ENCODE peak calls at places on chromosomes 7 and 10, in seven cellular contexts. I is heart right ventricle; R is activated effector memory CD4-positive, alpha-beta T cell treated with anti-CD3 and anti-CD28 coated beads, Interleukin-2, amount 50 U/mL, for 16 hours; V is H4; E is AG20443; X is HCT116; L is GM12865. Q is an unnamed sample.

GRCh38 chr7:30521532-30521931 is 16.9 kb upstream of the GGCT start:
- DNase-seq in I (peak; percentile 22), R (no peak), V (no peak), E (peak; percentile 49), X (no peak), L (no peak), Q (no peak)

GRCh38 chr10:42812028-42812427 is 29.4 kb downstream of the BMS1 start:
- DNase-seq in I (no peak), R (no peak), V (no peak), E (no peak), X (no peak), L (no peak), Q (no peak)

GRCh38 chr7:28151965-28152364 is 28.6 kb downstream of the JAZF1 start:
- DNase-seq in I (no peak), R (no peak), V (no peak), E (no peak), X (no peak), L (peak; percentile 47), Q (no peak)

GRCh38 chr10:63164045-63164722 is 31.1 kb downstream of the NRBF2 start:
- DNase-seq in I (no peak), R (no peak), V (no peak), E (no peak), X (no peak), L (no peak), Q (no peak)

GRCh38 chr10:15374156-15374555 is 3.1 kb upstream of the FAM171A1 start:
- DNase-seq in I (no peak), R (no peak), V (no peak), E (no peak), X (no peak), L (peak; percentile 62), Q (no peak)

GRCh38 chr10:126029999-126030398 is 133.6 kb downstream of the FANK1 start:
- DNase-seq in I (no peak), R (no peak), V (no peak), E (no peak), X (no peak), L (no peak), Q (no peak)

GRCh38 chr10:23643396-23643795 is 204.5 kb downstream of the OTUD1 start:
- DNase-seq in I (peak; percentile 5), R (no peak), V (peak; percentile 46), E (no peak), X (no peak), L (no peak), Q (peak; percentile 23)

GRCh38 chr10:91597397-91597881 is 35.4 kb downstream of the PPP1R3C start:
- DNase-seq in I (no peak), R (no peak), V (no peak), E (no peak), X (no peak), L (no peak), Q (no peak)

GRCh38 chr7:108246227-108246837 is 116.2 kb upstream of the LAMB4 start:
- DNase-seq in I (no peak), R (no peak), V (peak; percentile 84), E (peak; percentile 83), X (peak; percentile 61), L (peak; percentile 27), Q (peak; percentile 79)

GRCh38 chr7:8638076-8638475 is 204.7 kb downstream of the NXPH1 start:
- DNase-seq in I (peak; percentile 16), R (no peak), V (peak; percentile 73), E (no peak), X (no peak), L (no peak), Q (no peak)

GRCh38 chr10:70694410-70695179 is 22.3 kb downstream of the ADAMTS14 start:
- DNase-seq in I (no peak), R (no peak), V (no peak), E (peak; percentile 35), X (no peak), L (no peak), Q (no peak)

GRCh38 chr7:112869111-112869774 is 79.0 kb upstream of the TMEM168 start:
- DNase-seq in I (no peak), R (peak; percentile 81), V (peak; percentile 67), E (peak; percentile 23), X (peak; percentile 41), L (peak; percentile 80), Q (peak; percentile 65)

GRCh38 chr10:17023386-17024298 is 106.0 kb downstream of the CUBN start:
- DNase-seq in I (peak; percentile 79), R (peak; percentile 88), V (peak; percentile 94), E (peak; percentile 77), X (peak; percentile 82), L (peak; percentile 92), Q (peak; percentile 91)

GRCh38 chr10:18610517-18610916 is 40.9 kb downstream of the NSUN6 start:
- DNase-seq in I (no peak), R (no peak), V (peak; percentile 76), E (peak; percentile 61), X (peak; percentile 72), L (no peak), Q (no peak)

GRCh38 chr10:110701618-110701971 is 57.5 kb downstream of the RBM20 start:
- DNase-seq in I (no peak), R (no peak), V (no peak), E (no peak), X (no peak), L (no peak), Q (no peak)

GRCh38 chr10:126921974-126922525 is 16.8 kb downstream of the DOCK1 start:
- DNase-seq in I (no peak), R (no peak), V (peak; percentile 23), E (peak; percentile 75), X (peak; percentile 29), L (no peak), Q (no peak)

GRCh38 chr7:151051108-151051507 is 2.8 kb downstream of the ASIC3 start:
- DNase-seq in I (peak; percentile 36), R (peak; percentile 81), V (no peak), E (peak; percentile 83), X (no peak), L (peak; percentile 49), Q (peak; percentile 58)

GRCh38 chr10:123517376-123517775 is 148.8 kb upstream of the GPR26 start:
- DNase-seq in I (no peak), R (peak; percentile 49), V (no peak), E (no peak), X (no peak), L (no peak), Q (no peak)

GRCh38 chr10:132804785-132805426 is 19.0 kb upstream of the NKX6-2 start:
- DNase-seq in I (no peak), R (no peak), V (no peak), E (no peak), X (no peak), L (no peak), Q (no peak)

GRCh38 chr10:5551531-5552375 is 27.0 kb downstream of the CALML3 start:
- DNase-seq in I (no peak), R (peak; percentile 85), V (peak; percentile 20), E (no peak), X (no peak), L (peak; percentile 56), Q (peak; percentile 96)

GRCh38 chr7:157477550-157478212 is 140.9 kb downstream of the DNAJB6 start:
- DNase-seq in I (no peak), R (peak; percentile 75), V (no peak), E (no peak), X (no peak), L (peak; percentile 21), Q (peak; percentile 0)

GRCh38 chr7:2450198-2451107 is 25.7 kb downstream of the GRIFIN start:
- DNase-seq in I (no peak), R (no peak), V (no peak), E (peak; percentile 4), X (no peak), L (no peak), Q (no peak)

GRCh38 chr7:6260291-6261183 is 11.9 kb downstream of the CYTH3 start:
- DNase-seq in I (peak; percentile 29), R (no peak), V (no peak), E (peak; percentile 36), X (no peak), L (no peak), Q (no peak)

GRCh38 chr7:68488366-68489060 is 1109.8 kb upstream of the AUTS2 start:
- DNase-seq in I (no peak), R (no peak), V (no peak), E (no peak), X (no peak), L (no peak), Q (no peak)

GRCh38 chr7:157432957-157433576 is 96.3 kb downstream of the DNAJB6 start:
- DNase-seq in I (peak; percentile 37), R (peak; percentile 82), V (no peak), E (peak; percentile 72), X (no peak), L (peak; percentile 42), Q (peak; percentile 10)

GRCh38 chr10:3668276-3668960 is 116.6 kb downstream of the KLF6 start:
- DNase-seq in I (no peak), R (peak; percentile 88), V (peak; percentile 43), E (no peak), X (no peak), L (no peak), Q (peak; percentile 91)

GRCh38 chr10:69317175-69318086 is 39.1 kb downstream of the HK1 start:
- DNase-seq in I (no peak), R (peak; percentile 64), V (no peak), E (no peak), X (no peak), L (peak; percentile 87), Q (peak; percentile 94)

GRCh38 chr7:151104411-151105235 is 18.3 kb downstream of the AGAP3 start:
- DNase-seq in I (no peak), R (no peak), V (no peak), E (peak; percentile 64), X (no peak), L (no peak), Q (no peak)

GRCh38 chr10:123043409-123043925 is 34.7 kb downstream of the ACADSB start:
- DNase-seq in I (peak; percentile 7), R (peak; percentile 73), V (peak; percentile 68), E (peak; percentile 80), X (peak; percentile 80), L (peak; percentile 84), Q (peak; percentile 80)

Q was measured in OCI-M1.